ENCODE peak calls at places on chromosomes 4 and X, in six cellular contexts. A is suprapubic skin, X is left lung, T is ovary, N is tibial nerve, C is HCT116. U is an unnamed sample.
A peak's percentile ranks its signal among the peaks of the same experiment; 100 is the strongest.

GRCh38 chr4:3484057-3484973 is 21.2 kb downstream of the DOK7 start:
- DNase-seq in A (no peak), X (no peak), T (no peak), N (no peak), C (peak; percentile 7), U (no peak)

GRCh38 chr4:160319221-160319867 is 1216.5 kb downstream of the RAPGEF2 start:
- DNase-seq in A (no peak), X (no peak), T (no peak), N (no peak), C (peak; percentile 95), U (no peak)

GRCh38 chr4:84688605-84689004 is 105.7 kb downstream of the CDS1 start:
- DNase-seq in A (no peak), X (no peak), T (no peak), N (no peak), C (no peak), U (no peak)

GRCh38 chr4:121243476-121243875 is 79.4 kb upstream of the TNIP3 start:
- DNase-seq in A (no peak), X (no peak), T (no peak), N (no peak), C (no peak), U (no peak)

GRCh38 chr4:37825943-37826281 is 574 bp upstream of the PGM2 start:
- DNase-seq in A (no peak), X (no peak), T (peak; percentile 21), N (no peak), C (no peak), U (no peak)

GRCh38 chr4:94364527-94364926 is 21.9 kb upstream of the HPGDS start:
- DNase-seq in A (no peak), X (no peak), T (no peak), N (no peak), C (no peak), U (no peak)

GRCh38 chr4:55297346-55297745 is 48.7 kb upstream of the SRD5A3 start:
- DNase-seq in A (no peak), X (no peak), T (no peak), N (no peak), C (no peak), U (no peak)

GRCh38 chr4:40685300-40685699 is 55.6 kb upstream of the RBM47 start:
- DNase-seq in A (no peak), X (no peak), T (no peak), N (no peak), C (no peak), U (no peak)

GRCh38 chrX:20412871-20413486 is 146.3 kb upstream of the RPS6KA3 start:
- DNase-seq in A (peak; percentile 60), X (peak; percentile 34), T (no peak), N (peak; percentile 4), C (no peak), U (no peak)

GRCh38 chrX:47683171-47684145 is 24.5 kb upstream of the UXT start:
- DNase-seq in A (no peak), X (no peak), T (no peak), N (no peak), C (no peak), U (no peak)

GRCh38 chr4:8117278-8117682 is 41.3 kb downstream of the ABLIM2 start:
- DNase-seq in A (no peak), X (no peak), T (no peak), N (peak; percentile 36), C (peak; percentile 74), U (no peak)

GRCh38 chr4:110514889-110515479 is 39.0 kb downstream of the ENPEP start:
- DNase-seq in A (no peak), X (no peak), T (no peak), N (no peak), C (peak; percentile 34), U (no peak)

GRCh38 chr4:169464080-169464479 is 148.3 kb downstream of the NEK1 start:
- DNase-seq in A (no peak), X (no peak), T (no peak), N (no peak), C (no peak), U (no peak)

DNA sequence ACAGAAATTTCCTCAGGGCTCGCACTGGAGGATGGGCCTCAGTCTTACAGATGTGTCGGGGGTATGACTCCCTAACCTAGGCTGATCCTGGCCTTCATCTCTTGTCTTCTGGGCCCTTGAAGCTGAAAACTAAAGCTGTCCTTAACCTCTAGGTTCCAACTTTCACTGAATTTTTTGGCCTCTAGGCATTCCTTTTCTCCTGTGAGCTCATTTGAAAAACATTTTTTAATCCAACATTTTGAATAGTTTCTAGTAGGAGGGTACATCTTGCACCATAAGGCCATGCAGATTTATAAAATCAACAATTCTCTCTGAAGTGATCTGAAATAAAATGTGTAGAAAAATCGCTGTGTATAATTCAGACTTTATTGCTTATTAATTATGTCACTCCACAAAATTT is 19.7 kb downstream of the RWDD4 start:
- DNase-seq in A (no peak), X (no peak), T (no peak), N (no peak), C (no peak), U (no peak)
- H3K27ac ChIP-seq in A (no peak overlapping the region), X (no peak overlapping the region), T (peak overlapping the region; percentile 62), N (peak overlapping the region; percentile 74), C (no peak overlapping the region), U (no peak overlapping the region)

GRCh38 chr4:120070191-120070590 is 3.5 kb upstream of the MAD2L1 start:
- DNase-seq in A (no peak), X (no peak), T (no peak), N (no peak), C (no peak), U (no peak)

GRCh38 chr4:120066525-120067333 is at the start of gene MAD2L1:
- DNase-seq in A (peak; percentile 99), X (peak; percentile 99), T (peak; percentile 98), N (peak; percentile 95), C (peak; percentile 94), U (peak; percentile 95)

GRCh38 chr4:120066182-120066524 is 495 bp downstream of the MAD2L1 start:
- DNase-seq in A (no peak), X (no peak), T (no peak), N (no peak), C (no peak), U (no peak)

GRCh38 chr4:120062663-120063195 is 3.9 kb downstream of the MAD2L1 start:
- DNase-seq in A (no peak), X (no peak), T (no peak), N (no peak), C (no peak), U (no peak)

DNA sequence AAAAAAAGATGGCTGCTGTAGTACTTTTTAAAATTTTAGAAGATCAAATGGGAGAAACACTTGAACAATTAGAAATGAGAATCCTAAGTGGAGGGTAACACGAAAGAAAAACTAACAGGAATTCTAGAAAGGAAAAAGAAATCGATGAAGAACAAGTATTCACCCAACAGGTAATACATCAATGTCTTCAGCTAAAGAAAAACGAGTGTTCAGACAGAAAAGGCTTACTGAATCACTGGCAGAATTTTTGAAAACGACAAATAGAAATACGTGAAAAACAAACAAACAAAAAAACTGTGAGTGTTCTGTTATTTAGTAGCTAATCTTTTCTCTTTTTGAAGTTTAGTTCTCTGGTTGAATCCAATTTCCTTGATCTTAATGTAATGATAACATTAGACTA is 1.8 kb downstream of the MAD2L1 start:
- DNase-seq in A (no peak), X (no peak), T (no peak), N (no peak), C (no peak), U (no peak)
- H3K27ac ChIP-seq in A (no peak overlapping the region), X (no peak overlapping the region), T (no peak overlapping the region), N (no peak overlapping the region), C (no peak overlapping the region), U (no peak overlapping the region)

DNA sequence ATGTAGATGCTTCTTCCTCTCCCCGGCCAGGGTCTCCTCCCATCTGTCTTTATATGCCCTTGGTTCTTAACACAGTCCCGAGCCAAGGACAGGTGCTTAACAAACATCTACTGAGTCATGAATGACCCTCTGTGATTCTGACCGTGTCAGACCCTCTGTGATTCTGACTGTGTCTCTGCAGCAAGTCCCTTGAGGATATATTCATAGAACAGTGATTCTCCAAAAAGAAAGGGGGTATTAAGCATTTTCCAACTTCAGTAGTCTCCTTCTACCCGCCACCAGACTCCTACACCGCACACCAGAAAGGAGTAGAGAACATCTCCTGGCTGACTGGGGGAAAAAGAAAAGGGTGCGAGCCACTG is 13.6 kb downstream of the ACSL1 start:
- DNase-seq in A (no peak), X (no peak), T (no peak), N (no peak), C (no peak), U (no peak)
- H3K27ac ChIP-seq in A (peak overlapping the region; percentile 70), X (peak overlapping the region; percentile 87), T (no peak overlapping the region), N (peak overlapping the region; percentile 78), C (no peak overlapping the region), U (no peak overlapping the region)

GRCh38 chr4:128285085-128286023 is 2.3 kb downstream of the PGRMC2 start:
- DNase-seq in A (no peak), X (no peak), T (no peak), N (no peak), C (no peak), U (no peak)
- H3K27ac ChIP-seq in A (peak overlapping the region; percentile 92), X (no peak overlapping the region), T (no peak overlapping the region), N (peak overlapping the region; percentile 96), C (no peak overlapping the region), U (no peak overlapping the region)

U was measured in caudate nucleus.